ENCODE peak calls at places on chromosomes 2 and 18, in ten cellular contexts. S, C, O, A, Q, H, R, T, K and L are unnamed samples.

GRCh38 chr2:128584296-128584900 is 265.7 kb upstream of the HS6ST1 start:
- DNase-seq in S (no peak), C (no peak), O (no peak), A (no peak), Q (no peak), H (no peak), R (no peak), T (no peak), K (no peak), L (no peak)

GRCh38 chr2:196206804-196207203 is 35.4 kb upstream of the STK17B start:
- DNase-seq in S (no peak), C (peak; percentile 65), O (no peak), A (no peak), Q (no peak), H (no peak), R (no peak), T (no peak), K (no peak), L (peak; percentile 99)

GRCh38 chr2:71545572-71546274 is 92.4 kb downstream of the DYSF start:
- DNase-seq in S (peak; percentile 36), C (peak; percentile 66), O (no peak), A (peak; percentile 69), Q (no peak), H (peak; percentile 43), R (peak; percentile 24), T (peak; percentile 27), K (peak; percentile 20), L (peak; percentile 7)

GRCh38 chr18:2857491-2858063 is 10.8 kb downstream of the EMILIN2 start:
- DNase-seq in S (no peak), C (peak; percentile 48), O (no peak), A (no peak), Q (no peak), H (no peak), R (no peak), T (no peak), K (no peak), L (no peak)

GRCh38 chr2:165699931-165700330 is 94.1 kb downstream of the GALNT3 start:
- DNase-seq in S (no peak), C (no peak), O (no peak), A (no peak), Q (no peak), H (no peak), R (no peak), T (no peak), K (no peak), L (no peak)

GRCh38 chr18:58392336-58393000 is 236.4 kb downstream of the ALPK2 start:
- DNase-seq in S (no peak), C (no peak), O (no peak), A (no peak), Q (no peak), H (no peak), R (no peak), T (no peak), K (no peak), L (no peak)

GRCh38 chr18:44143054-44143453 is 537.6 kb upstream of the SETBP1 start:
- DNase-seq in S (no peak), C (no peak), O (no peak), A (no peak), Q (no peak), H (no peak), R (no peak), T (no peak), K (no peak), L (no peak)

GRCh38 chr18:25055076-25055475 is 296.9 kb downstream of the ZNF521 start:
- DNase-seq in S (no peak), C (no peak), O (no peak), A (no peak), Q (no peak), H (no peak), R (no peak), T (no peak), K (no peak), L (no peak)

GRCh38 chr2:157466764-157467163 is 22.9 kb upstream of the CYTIP start:
- DNase-seq in S (no peak), C (no peak), O (no peak), A (no peak), Q (no peak), H (no peak), R (no peak), T (peak; percentile 61), K (no peak), L (no peak)

GRCh38 chr2:208820289-208820688 is 413.7 kb downstream of the PTH2R start:
- DNase-seq in S (no peak), C (peak; percentile 57), O (no peak), A (no peak), Q (no peak), H (peak; percentile 34), R (no peak), T (no peak), K (no peak), L (peak; percentile 15)

GRCh38 chr2:128329607-128330006 is 10.9 kb upstream of the HS6ST1 start:
- DNase-seq in S (no peak), C (no peak), O (no peak), A (no peak), Q (no peak), H (no peak), R (no peak), T (no peak), K (no peak), L (no peak)

GRCh38 chr2:75488157-75488556 is 72.6 kb downstream of the EVA1A start:
- DNase-seq in S (no peak), C (no peak), O (no peak), A (no peak), Q (no peak), H (no peak), R (no peak), T (no peak), K (no peak), L (no peak)

GRCh38 chr18:37309059-37309458 is 256.5 kb downstream of the CELF4 start:
- DNase-seq in S (no peak), C (peak; percentile 7), O (no peak), A (no peak), Q (no peak), H (peak; percentile 52), R (no peak), T (no peak), K (no peak), L (no peak)

GRCh38 chr2:203498161-203498560 is 36.9 kb downstream of the RAPH1 start:
- DNase-seq in S (no peak), C (peak; percentile 76), O (no peak), A (no peak), Q (no peak), H (no peak), R (no peak), T (no peak), K (no peak), L (peak; percentile 77)

GRCh38 chr2:121245913-121246312 is 39.1 kb downstream of the TFCP2L1 start:
- DNase-seq in S (no peak), C (no peak), O (no peak), A (peak; percentile 47), Q (no peak), H (no peak), R (no peak), T (no peak), K (no peak), L (no peak)

GRCh38 chr2:196314780-196315179 is 143.4 kb upstream of the STK17B start:
- DNase-seq in S (no peak), C (no peak), O (no peak), A (no peak), Q (no peak), H (no peak), R (no peak), T (no peak), K (no peak), L (no peak)

GRCh38 chr2:36613801-36614200 is 15.8 kb upstream of the FEZ2 start:
- DNase-seq in S (no peak), C (no peak), O (no peak), A (no peak), Q (no peak), H (no peak), R (no peak), T (no peak), K (no peak), L (no peak)